ENCODE peak calls at places on chromosomes 5 and 9, in seven cellular contexts. V is left ventricle myocardium inferior, F is left lung, U is ascending aorta, X is fibroblast of lung, A is uterus, J is PC-9. N is an unnamed sample. For H3K4me1 and H3K36me3, the result is how much of the 10 kb centered on the place peaks cover.

GRCh38 chr9:112867275-112867991 is 23.2 kb downstream of the SLC46A2 start:
- DNase-seq in X (peak), A (no peak), F (no peak), U (no peak), V (no peak), J (peak), N (no peak)

GRCh38 chr9:14652729-14653377 is 40.4 kb downstream of the ZDHHC21 start:
- DNase-seq in V (no peak), F (no peak), A (no peak), X (peak), U (no peak), J (no peak), N (no peak)

GRCh38 chr9:90142580-90142979 is 500.0 kb downstream of the DIRAS2 start:
- DNase-seq in F (no peak), U (no peak), V (no peak), X (peak), J (no peak), A (no peak), N (peak)

GRCh38 chr5:132283423-132284043 is 10.7 kb upstream of the SLC22A4 start:
- DNase-seq in A (peak), V (no peak), F (no peak), X (peak), J (peak), U (peak), N (no peak)

GRCh38 chr9:125317704-125318103 is 56.1 kb downstream of the GAPVD1 start:
- DNase-seq in J (no peak), X (no peak), A (no peak), V (no peak), F (no peak), U (no peak), N (no peak)

GRCh38 chr5:110377411-110378392 is 348.8 kb downstream of the TMEM232 start:
- DNase-seq in A (no peak), F (no peak), U (no peak), X (no peak), V (no peak), J (no peak), N (no peak)

GRCh38 chr5:178214160-178214803 is 9.9 kb downstream of the HNRNPAB start:
- DNase-seq in A (no peak), X (no peak), F (peak), V (no peak), J (no peak), U (no peak), N (no peak)

GRCh38 chr5:73625905-73626811 is at the start of gene ARHGEF28:
- DNase-seq in U (peak), V (peak), X (peak), A (peak), J (peak), F (peak), N (no peak)

GRCh38 chr9:120689860-120690259 is 24.4 kb downstream of the MEGF9 start:
- DNase-seq in J (no peak), V (no peak), A (no peak), X (peak), U (no peak), F (no peak), N (no peak)

GRCh38 chr5:3599283-3600105 is 3.9 kb downstream of the IRX1 start:
- DNase-seq in X (no peak), V (no peak), A (no peak), F (peak), J (no peak), U (no peak), N (no peak)

GRCh38 chr5:143824851-143825720 is 13.1 kb downstream of the HMHB1 start:
- DNase-seq in J (peak), F (peak), V (peak), X (peak), A (peak), U (peak), N (peak)

GRCh38 chr9:123725389-123725788 is 204.5 kb downstream of the DENND1A start:
- DNase-seq in J (no peak), F (no peak), U (no peak), V (peak), X (peak), A (no peak), N (no peak)

GRCh38 chr9:108844856-108845255 is 10.9 kb downstream of the ACTL7B start:
- DNase-seq in U (no peak), V (no peak), F (no peak), X (no peak), A (no peak), J (no peak), N (no peak)

GRCh38 chr5:112642885-112643284 is 94.8 kb upstream of the APC start:
- DNase-seq in U (no peak), X (no peak), J (no peak), V (no peak), F (no peak), A (no peak), N (no peak)

DNA sequence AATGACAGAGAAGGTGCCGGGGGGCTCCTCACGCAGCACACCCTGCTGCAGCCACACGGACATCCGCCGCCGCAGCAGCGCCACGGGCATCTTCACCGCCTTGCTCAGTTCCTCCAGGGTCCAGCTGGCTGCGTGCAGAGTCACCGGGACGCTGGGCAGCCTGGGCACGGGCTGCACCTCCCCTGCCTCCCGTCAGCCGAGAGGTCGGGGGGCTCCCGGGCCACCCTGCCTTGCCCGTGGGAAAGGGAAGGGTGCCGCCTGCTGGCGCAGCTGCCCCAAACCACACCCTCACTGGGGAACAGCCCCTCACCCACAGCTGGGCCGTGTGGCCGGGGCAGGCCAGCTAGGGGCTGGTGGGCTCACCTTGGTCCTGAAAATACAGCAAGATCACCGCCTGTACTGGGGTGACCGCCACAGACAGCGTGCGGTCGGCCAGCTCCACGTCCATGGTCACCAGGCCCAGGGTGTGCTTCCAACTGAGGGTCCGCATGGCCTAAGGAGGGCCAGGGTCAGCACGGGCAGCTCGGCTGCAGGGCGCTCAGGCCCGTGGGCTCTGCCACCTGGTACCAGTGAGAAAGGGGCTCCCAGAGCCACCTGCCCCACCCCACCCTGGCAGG is 3.6 kb upstream of the TMEM210 start:
- DNase-seq in J (no peak), X (no peak), V (no peak), F (no peak), U (no peak), A (no peak), N (no peak)
- H3K27ac ChIP-seq in J (no peak), X (no peak), V (no peak), F (no peak), U (no peak), A (no peak), N (no peak)

GRCh38 chr9:37970301-37971106 is 66.6 kb upstream of the SLC25A51 start:
- DNase-seq in F (no peak), V (no peak), J (no peak), X (no peak), A (no peak), U (no peak), N (no peak)

GRCh38 chr9:37974506-37975173 is 70.7 kb upstream of the SLC25A51 start:
- DNase-seq in X (peak), A (no peak), F (no peak), J (no peak), V (no peak), U (no peak), N (no peak)

GRCh38 chr9:37971691-37972090 is 67.8 kb upstream of the SLC25A51 start:
- DNase-seq in V (no peak), U (no peak), X (no peak), F (no peak), J (no peak), A (no peak), N (no peak)

GRCh38 chr9:37971107-37971459 is 67.2 kb upstream of the SLC25A51 start:
- DNase-seq in J (no peak), X (no peak), U (no peak), V (no peak), A (no peak), F (no peak), N (no peak)

GRCh38 chr9:37972346-37972745 is 68.4 kb upstream of the SLC25A51 start:
- DNase-seq in A (no peak), F (no peak), J (no peak), X (peak), V (no peak), U (no peak), N (no peak)
- H3K4me1 ChIP-seq in A (under half), F (under half), J (under half), X (under half), V (under half), U (under half), N (under half)

DNA sequence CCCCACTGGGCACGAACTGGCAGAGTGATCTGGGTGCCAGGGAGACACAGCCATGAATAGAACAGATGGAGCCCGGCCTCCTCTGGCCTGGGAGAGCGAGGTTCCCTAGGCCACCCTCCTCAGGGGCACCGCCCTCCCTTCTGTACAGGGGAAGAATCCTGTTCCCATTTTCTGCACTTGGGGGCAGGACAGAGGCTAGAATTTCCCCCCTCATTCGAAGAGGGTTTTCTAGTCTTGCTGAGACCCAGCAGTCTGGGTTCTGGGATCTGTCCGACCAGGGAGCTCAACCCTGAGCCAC is 52.7 kb downstream of the COL5A1 start:
- DNase-seq in V (no peak), U (no peak), A (no peak), F (peak), X (no peak), J (no peak), N (no peak)
- H3K36me3 ChIP-seq in V (under half), U (under half), A (under half), F (under half), X (under half), J (under half), N (under half)

GRCh38 chr5:14011089-14012004 is 66.9 kb upstream of the DNAH5 start:
- DNase-seq in X (peak), V (peak), J (peak), A (peak), F (peak), U (peak), N (no peak)
- H3K27ac ChIP-seq in X (peak), V (peak), J (peak), A (peak), F (peak), U (peak), N (no peak)

GRCh38 chr5:72455477-72455876 is 51.7 kb downstream of the ZNF366 start:
- DNase-seq in U (no peak), F (no peak), J (no peak), V (no peak), X (no peak), A (no peak), N (no peak)
- H3K4me1 ChIP-seq in U (under half), F (under half), J (under half), V (half or more), X (under half), A (under half), N (under half)

GRCh38 chr5:257148-257547 is 14.3 kb upstream of the PDCD6 start:
- DNase-seq in F (no peak), A (no peak), U (no peak), V (no peak), X (no peak), J (no peak), N (no peak)
- H3K36me3 ChIP-seq in F (half or more), A (under half), U (under half), V (half or more), X (under half), J (under half), N (under half)

GRCh38 chr9:93131599-93132286 is 2.3 kb downstream of the NINJ1 start:
- DNase-seq in V (no peak), U (no peak), A (no peak), F (peak), X (no peak), J (no peak), N (no peak)
- H3K27ac ChIP-seq in V (peak), U (peak), A (peak), F (peak), X (no peak), J (no peak), N (no peak)

GRCh38 chr5:151068571-151069197 is 12.2 kb downstream of the TNIP1 start:
- DNase-seq in F (no peak), A (no peak), X (no peak), U (no peak), V (no peak), J (no peak), N (no peak)
- H3K4me1 ChIP-seq in F (under half), A (under half), X (under half), U (under half), V (half or more), J (under half), N (half or more)

GRCh38 chr5:462051-462481 is 19.1 kb downstream of the EXOC3 start:
- DNase-seq in J (no peak), A (peak), V (peak), U (peak), X (no peak), F (no peak), N (no peak)

GRCh38 chr5:463301-463700 is 20.3 kb downstream of the EXOC3 start:
- DNase-seq in J (no peak), F (no peak), U (peak), X (no peak), V (no peak), A (no peak), N (no peak)

GRCh38 chr5:458547-459353 is 15.8 kb downstream of the EXOC3 start:
- DNase-seq in X (no peak), V (peak), A (no peak), J (peak), U (peak), F (peak), N (no peak)

GRCh38 chr5:459562-460412 is 16.8 kb downstream of the EXOC3 start:
- DNase-seq in F (no peak), A (no peak), U (peak), V (no peak), X (no peak), J (no peak), N (no peak)

GRCh38 chr5:460413-460700 is 17.4 kb downstream of the EXOC3 start:
- DNase-seq in A (no peak), F (no peak), X (no peak), V (peak), U (peak), J (no peak), N (no peak)
- H3K36me3 ChIP-seq in A (under half), F (half or more), X (under half), V (half or more), U (half or more), J (under half), N (under half)

DNA sequence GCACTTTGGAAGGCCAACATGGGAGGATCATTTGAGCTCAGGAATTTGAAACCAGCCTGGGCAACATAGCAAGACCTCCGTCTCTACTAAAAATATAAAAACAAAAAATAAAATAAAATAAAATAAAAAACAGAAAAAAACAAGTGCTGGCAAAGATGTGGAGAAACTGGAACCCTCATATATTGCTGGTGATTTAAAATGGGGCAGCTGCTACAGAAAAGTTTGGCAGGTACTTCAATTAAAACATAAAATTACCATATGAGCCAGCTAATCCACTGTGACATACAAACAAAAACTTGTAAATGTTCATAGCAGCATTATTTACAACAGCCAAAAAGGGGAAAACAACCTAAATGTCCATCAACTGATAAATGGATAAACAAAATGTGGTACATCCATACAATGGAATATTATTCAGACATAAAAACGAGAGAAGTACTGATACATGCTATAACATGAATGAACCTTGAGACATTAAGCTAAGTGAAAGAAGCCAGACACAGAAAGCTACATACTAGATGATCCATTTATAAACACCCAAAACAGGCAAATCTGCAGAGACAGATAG is 42.7 kb downstream of the PFDN1 start:
- DNase-seq in X (no peak), F (no peak), A (no peak), U (no peak), J (no peak), V (no peak), N (no peak)
- H3K27ac ChIP-seq in X (no peak), F (no peak), A (no peak), U (no peak), J (peak), V (peak), N (no peak)